ENCODE peak calls at places on chromosomes 1 and 21, in five cellular contexts. R, L, H, I and D are unnamed samples.

GRCh38 chr1:112791723-112792104 is 76.6 kb upstream of the PPM1J start:
- DNase-seq in L (no peak), R (no peak), I (no peak), H (no peak), D (no peak)

GRCh38 chr1:117321680-117322609 is 45.3 kb upstream of the MAN1A2 start:
- DNase-seq in R (no peak), H (no peak), I (no peak), L (no peak), D (no peak)

GRCh38 chr21:17461014-17461413 is 51.8 kb upstream of the CXADR start:
- DNase-seq in R (peak; percentile 41), I (no peak), L (peak; percentile 93), H (no peak), D (peak; percentile 46)

GRCh38 chr1:235557495-235557894 is 53.2 kb upstream of the B3GALNT2 start:
- DNase-seq in I (no peak), H (no peak), L (no peak), R (no peak), D (no peak)

GRCh38 chr1:113533061-113533460 is 142.7 kb downstream of the MAGI3 start:
- DNase-seq in I (no peak), L (no peak), H (no peak), R (no peak), D (no peak)

GRCh38 chr1:212669102-212669501 is 30.5 kb downstream of the BATF3 start:
- DNase-seq in L (peak; percentile 31), R (no peak), I (no peak), H (no peak), D (no peak)

GRCh38 chr1:32303997-32304622 is 12.2 kb downstream of the HDAC1 start:
- DNase-seq in L (peak; percentile 21), R (no peak), I (no peak), H (no peak), D (no peak)

GRCh38 chr1:40381268-40382109 is 8.0 kb downstream of the SMAP2 start:
- DNase-seq in I (no peak), R (no peak), L (no peak), H (no peak), D (no peak)

GRCh38 chr1:16117369-16117768 is 38.5 kb downstream of the EPHA2 start:
- DNase-seq in I (no peak), H (no peak), L (peak; percentile 11), R (no peak), D (peak; percentile 62)

GRCh38 chr21:16992448-16992847 is 520.4 kb upstream of the CXADR start:
- DNase-seq in I (no peak), H (no peak), R (no peak), L (no peak), D (no peak)

GRCh38 chr1:67850611-67851075 is 17.4 kb upstream of the GNG12 start:
- DNase-seq in R (peak; percentile 39), L (peak; percentile 95), H (no peak), I (peak; percentile 88), D (peak; percentile 51)

GRCh38 chr1:78141522-78142231 is 95.9 kb downstream of the GIPC2 start:
- DNase-seq in I (no peak), H (no peak), L (no peak), R (no peak), D (no peak)

GRCh38 chr1:31637915-31638673 is 6.6 kb downstream of the PEF1 start:
- DNase-seq in L (no peak), H (no peak), I (no peak), R (no peak), D (no peak)

GRCh38 chr1:168709896-168710305 is 19.1 kb downstream of the DPT start:
- DNase-seq in L (peak; percentile 90), I (no peak), R (no peak), H (no peak), D (peak; percentile 67)

GRCh38 chr1:168714012-168714411 is 15.0 kb downstream of the DPT start:
- DNase-seq in I (no peak), L (no peak), R (peak; percentile 27), H (no peak), D (no peak)

GRCh38 chr1:168706376-168706995 is 22.5 kb downstream of the DPT start:
- DNase-seq in L (no peak), R (no peak), H (no peak), I (no peak), D (no peak)

GRCh38 chr1:168708698-168709406 is 20.2 kb downstream of the DPT start:
- DNase-seq in H (no peak), I (no peak), R (no peak), L (no peak), D (no peak)

DNA sequence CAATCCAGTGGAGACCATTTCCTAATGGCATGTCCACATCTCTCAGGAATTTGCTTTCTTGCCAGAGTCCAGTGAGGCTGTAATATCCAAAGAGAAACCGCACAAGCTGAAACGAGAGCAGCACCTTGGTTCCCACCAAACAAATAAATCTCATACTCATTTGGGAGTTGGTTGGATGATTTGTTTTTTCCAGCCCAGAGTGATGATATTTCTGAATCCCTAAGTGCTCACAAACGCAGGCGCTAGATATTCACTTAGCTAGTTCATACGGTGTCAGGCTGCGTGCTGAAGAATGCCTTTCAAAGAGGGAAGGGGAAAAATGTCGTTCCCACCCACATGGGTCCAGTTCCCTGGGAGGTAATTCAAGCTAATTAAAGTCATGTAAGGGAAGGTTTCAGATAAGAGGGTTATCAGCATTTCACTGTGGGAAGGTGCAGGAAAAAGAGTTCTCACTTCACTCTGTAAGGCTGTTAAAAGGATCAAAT is 19.6 kb downstream of the DPT start:
- DNase-seq in R (no peak), L (peak; percentile 94), H (no peak), I (no peak), D (peak; percentile 83)
- H3K4me3 ChIP-seq in R (no peak overlapping the region), L (no peak overlapping the region), H (no peak overlapping the region), I (no peak overlapping the region), D (no peak overlapping the region)

GRCh38 chr1:167101754-167102153 is 7.9 kb downstream of the STYXL2 start:
- DNase-seq in L (no peak), I (no peak), H (no peak), R (no peak), D (no peak)

GRCh38 chr1:167107456-167107855 is 13.6 kb downstream of the STYXL2 start:
- DNase-seq in H (no peak), L (peak; percentile 8), R (no peak), I (no peak), D (no peak)

GRCh38 chr1:167103236-167103894 is 9.5 kb downstream of the STYXL2 start:
- DNase-seq in L (peak; percentile 13), H (no peak), R (no peak), I (no peak), D (no peak)

GRCh38 chr1:167105841-167106461 is 12.1 kb downstream of the STYXL2 start:
- DNase-seq in H (no peak), I (no peak), L (no peak), R (no peak), D (no peak)

GRCh38 chr1:167105150-167105840 is 11.4 kb downstream of the STYXL2 start:
- DNase-seq in H (no peak), I (no peak), L (no peak), R (no peak), D (no peak)
- TF ChIP-seq CTCF in H (no peak), I (no peak), L (no peak), R (no peak), D (no peak)

DNA sequence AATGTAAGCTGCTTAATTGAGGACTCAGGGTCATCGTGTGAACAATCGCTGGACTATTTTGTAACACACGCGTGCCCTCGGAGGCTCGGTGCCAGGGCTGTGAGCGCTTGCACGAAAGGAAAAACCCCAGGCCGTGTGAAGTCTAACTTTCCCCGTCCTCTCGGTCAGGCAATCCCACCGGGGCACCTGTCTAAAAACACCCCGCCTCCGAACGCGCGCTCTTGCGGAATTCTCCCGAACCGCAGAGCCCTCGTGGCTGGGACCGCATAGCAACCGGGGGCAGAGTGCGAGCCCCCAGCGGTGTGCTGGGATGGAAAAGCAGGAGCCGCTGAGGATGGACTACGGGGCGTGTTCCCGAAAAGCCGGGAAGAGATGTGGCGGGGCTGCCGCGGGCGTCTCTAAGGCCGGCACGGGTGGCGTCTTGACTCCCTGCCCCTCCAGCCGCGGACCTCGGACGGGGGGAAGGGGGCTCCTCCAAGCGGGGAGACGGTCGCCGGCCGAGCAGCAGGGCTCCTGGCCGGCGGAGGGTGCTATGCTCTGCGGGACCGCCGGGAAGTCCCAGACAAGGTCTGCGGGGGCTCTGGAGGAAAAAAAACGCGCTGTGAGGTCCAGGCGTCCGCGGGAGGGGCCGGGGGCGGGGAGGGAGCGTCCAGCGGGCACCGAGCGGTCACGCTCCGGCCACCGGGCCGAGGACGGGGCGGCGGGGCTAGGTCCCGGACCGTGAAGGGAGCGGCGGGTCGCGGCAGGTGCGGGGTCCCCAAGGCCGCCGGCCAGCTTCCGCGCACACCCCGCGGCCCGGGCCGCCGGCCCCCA is 936 bp downstream of the ZBTB21 start:
- DNase-seq in R (peak; percentile 27), I (peak; percentile 52), H (peak; percentile 77), L (peak; percentile 71), D (no peak)
- H3K4me3 ChIP-seq in R (peak overlapping the region; percentile 83), I (peak overlapping the region; percentile 92), H (peak overlapping the region; percentile 64), L (peak overlapping the region; percentile 71), D (peak overlapping the region; percentile 75)

GRCh38 chr1:18217398-18218043 is 109.9 kb downstream of the IGSF21 start:
- DNase-seq in L (peak; percentile 2), H (no peak), I (no peak), R (no peak), D (no peak)
- TF ChIP-seq CTCF in L (peak; percentile 13), H (no peak), I (no peak), R (no peak), D (peak; percentile 28)

DNA sequence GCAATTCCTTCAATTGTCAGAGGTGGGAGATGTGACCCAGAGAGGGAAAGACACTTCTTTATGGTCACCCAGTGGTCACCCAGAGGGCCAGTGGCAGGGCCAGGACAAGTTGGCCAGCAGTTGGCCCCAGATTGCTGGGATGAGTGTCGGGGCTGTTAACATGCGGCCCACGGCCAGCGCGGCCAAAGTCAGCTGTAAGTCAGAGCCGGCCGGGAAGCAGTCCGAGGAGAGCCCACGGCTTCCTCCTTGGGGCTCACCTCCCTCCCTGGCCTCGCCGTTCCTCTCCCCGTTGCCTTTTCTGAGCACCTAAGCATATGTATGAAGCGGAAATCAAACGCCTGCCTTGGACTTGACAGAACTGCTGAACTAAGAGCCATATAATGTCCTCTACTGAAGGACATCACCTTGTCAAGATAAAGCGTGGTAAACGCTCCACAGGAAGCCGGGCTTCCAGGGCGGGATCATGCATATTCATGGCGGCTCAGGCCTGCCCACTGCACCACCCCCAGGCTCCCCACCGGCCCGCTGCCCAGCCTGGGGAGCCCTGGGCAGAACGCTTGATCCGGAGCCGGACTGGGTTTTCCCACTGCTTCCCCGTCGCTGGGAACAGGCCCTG is 245.4 kb upstream of the POU3F1 start:
- DNase-seq in L (no peak), R (no peak), I (no peak), H (no peak), D (no peak)
- H3K4me3 ChIP-seq in L (no peak overlapping the region), R (no peak overlapping the region), I (peak overlapping the region; percentile 15), H (no peak overlapping the region), D (no peak overlapping the region)